ENCODE peak calls at places on chromosome 1, in seven cellular contexts. G, H, W, K, M, F and R are unnamed samples.
A peak's percentile ranks its signal among the peaks of the same experiment; 100 is the strongest.

GRCh38 chr1:18225236-18225904 is 117.8 kb downstream of the IGSF21 start:
- DNase-seq in G (no peak), H (no peak), K (no peak), F (no peak), M (no peak), W (no peak), R (no peak)

GRCh38 chr1:66331641-66332523 is 202.1 kb upstream of the SGIP1 start:
- DNase-seq in H (peak; percentile 75), F (peak; percentile 83), W (no peak), K (peak; percentile 55), M (no peak), G (peak; percentile 86), R (peak; percentile 63)

GRCh38 chr1:177132141-177132540 is 32.4 kb downstream of the ASTN1 start:
- DNase-seq in H (no peak), G (no peak), F (no peak), W (no peak), K (no peak), M (no peak), R (no peak)

GRCh38 chr1:210259496-210259895 is 26.9 kb downstream of the SERTAD4 start:
- DNase-seq in W (no peak), M (no peak), G (no peak), H (no peak), F (no peak), K (no peak), R (peak; percentile 17)

GRCh38 chr1:9942399-9942938 is 722 bp downstream of the LZIC start:
- DNase-seq in H (no peak), M (peak; percentile 42), W (no peak), F (no peak), K (no peak), G (peak; percentile 67), R (no peak)

GRCh38 chr1:192577145-192578140 is 1.9 kb downstream of the RGS1 start:
- DNase-seq in G (no peak), W (no peak), K (no peak), M (no peak), F (no peak), H (no peak), R (no peak)

GRCh38 chr1:3084726-3085125 is 15.7 kb downstream of the PRDM16 start:
- DNase-seq in K (no peak), H (no peak), F (no peak), M (no peak), W (no peak), G (no peak), R (no peak)

GRCh38 chr1:205283270-205284147 is 38.0 kb downstream of the NUAK2 start:
- DNase-seq in W (no peak), H (no peak), K (no peak), F (no peak), G (no peak), M (no peak), R (no peak)

GRCh38 chr1:151158311-151158710 is 1.9 kb downstream of the TNFAIP8L2 start:
- DNase-seq in H (no peak), G (no peak), K (no peak), W (no peak), F (no peak), M (no peak), R (no peak)

GRCh38 chr1:179786815-179787736 is 44.0 kb downstream of the FAM163A start:
- DNase-seq in G (no peak), W (no peak), M (no peak), K (no peak), F (no peak), H (no peak), R (no peak)

GRCh38 chr1:205594846-205595245 is 37.0 kb downstream of the ELK4 start:
- DNase-seq in H (no peak), G (no peak), F (peak; percentile 31), W (no peak), M (no peak), K (no peak), R (no peak)

GRCh38 chr1:100584761-100585745 is 47.1 kb downstream of the GPR88 start:
- DNase-seq in G (peak; percentile 63), H (no peak), M (no peak), F (no peak), K (no peak), W (no peak), R (no peak)

GRCh38 chr1:224065455-224065854 is 48.5 kb upstream of the FBXO28 start:
- DNase-seq in G (peak; percentile 69), F (no peak), K (no peak), W (no peak), M (no peak), H (no peak), R (no peak)

GRCh38 chr1:235416662-235417049 is 49.4 kb downstream of the TBCE start:
- DNase-seq in W (no peak), K (no peak), M (no peak), G (peak; percentile 56), H (no peak), F (no peak), R (no peak)